ENCODE peak calls at places on chromosomes 5 and 9, in ten cellular contexts. M is testis, V is adrenal gland, O is transverse colon, S is uterus, I is IMR-90, G is endothelial cell of umbilical vein, C is body of pancreas, H is HCT116, K is ovary. Z is an unnamed sample.
A peak's percentile ranks its signal among the peaks of the same experiment; 100 is the strongest.

GRCh38 chr9:112439825-112440224 is 46.8 kb upstream of the KIAA1958 start:
- DNase-seq in M (no peak), V (no peak), O (no peak), S (no peak), I (no peak), G (no peak), C (no peak), H (no peak), K (no peak), Z (no peak)

GRCh38 chr5:137778772-137779564 is 24.8 kb upstream of the HNRNPA0 start:
- DNase-seq in M (no peak), V (no peak), O (no peak), S (no peak), I (peak; percentile 39), G (peak; percentile 59), C (no peak), H (peak; percentile 44), K (no peak), Z (no peak)

GRCh38 chr9:91714020-91714721 is 235.9 kb downstream of the ROR2 start:
- DNase-seq in M (peak; percentile 79), V (peak; percentile 71), O (peak; percentile 78), S (peak; percentile 79), I (peak; percentile 61), G (peak; percentile 17), C (peak; percentile 78), H (peak; percentile 34), K (peak; percentile 92), Z (peak; percentile 31)

GRCh38 chr5:157180374-157181264 is at the start of gene ITK:
- DNase-seq in M (no peak), V (no peak), O (peak; percentile 26), S (no peak), I (no peak), G (no peak), C (no peak), H (no peak), K (no peak), Z (no peak)

GRCh38 chr5:139745800-139746690 is 49.6 kb upstream of the PSD2 start:
- DNase-seq in M (peak; percentile 87), V (peak; percentile 92), O (peak; percentile 66), S (peak; percentile 66), I (peak; percentile 67), G (peak; percentile 67), C (peak; percentile 53), H (peak; percentile 72), K (peak; percentile 60), Z (peak; percentile 72)

GRCh38 chr5:68883441-68883840 is 210.4 kb upstream of the SLC30A5 start:
- DNase-seq in M (no peak), V (no peak), O (no peak), S (no peak), I (no peak), G (no peak), C (no peak), H (no peak), K (no peak), Z (no peak)

GRCh38 chr9:93202919-93203712 is 19.2 kb downstream of the WNK2 start:
- DNase-seq in M (no peak), V (no peak), O (no peak), S (no peak), I (no peak), G (no peak), C (no peak), H (no peak), K (no peak), Z (peak; percentile 6)

GRCh38 chr5:34748431-34748830 is 90.5 kb upstream of the TTC23L start:
- DNase-seq in M (no peak), V (no peak), O (no peak), S (no peak), I (no peak), G (no peak), C (no peak), H (no peak), K (no peak), Z (no peak)

GRCh38 chr5:78964889-78965288 is 20.2 kb downstream of the ARSB start:
- DNase-seq in M (no peak), V (no peak), O (no peak), S (no peak), I (peak; percentile 83), G (peak; percentile 79), C (no peak), H (peak; percentile 48), K (no peak), Z (no peak)

GRCh38 chr5:154487541-154487940 is 9.5 kb upstream of the HAND1 start:
- DNase-seq in M (no peak), V (no peak), O (no peak), S (no peak), I (no peak), G (no peak), C (no peak), H (no peak), K (no peak), Z (no peak)

GRCh38 chr9:108382267-108382666 is 473.5 kb downstream of the ACTL7B start:
- DNase-seq in M (no peak), V (no peak), O (no peak), S (no peak), I (no peak), G (no peak), C (peak; percentile 83), H (no peak), K (no peak), Z (no peak)

GRCh38 chr5:150499437-150499956 is 8.4 kb upstream of the NDST1 start:
- DNase-seq in M (peak; percentile 67), V (no peak), O (no peak), S (no peak), I (no peak), G (no peak), C (no peak), H (no peak), K (no peak), Z (no peak)

GRCh38 chr9:133944746-133945135 is 47.4 kb downstream of the VAV2 start:
- DNase-seq in M (no peak), V (peak; percentile 94), O (no peak), S (no peak), I (peak; percentile 62), G (peak; percentile 87), C (no peak), H (no peak), K (no peak), Z (no peak)

DNA sequence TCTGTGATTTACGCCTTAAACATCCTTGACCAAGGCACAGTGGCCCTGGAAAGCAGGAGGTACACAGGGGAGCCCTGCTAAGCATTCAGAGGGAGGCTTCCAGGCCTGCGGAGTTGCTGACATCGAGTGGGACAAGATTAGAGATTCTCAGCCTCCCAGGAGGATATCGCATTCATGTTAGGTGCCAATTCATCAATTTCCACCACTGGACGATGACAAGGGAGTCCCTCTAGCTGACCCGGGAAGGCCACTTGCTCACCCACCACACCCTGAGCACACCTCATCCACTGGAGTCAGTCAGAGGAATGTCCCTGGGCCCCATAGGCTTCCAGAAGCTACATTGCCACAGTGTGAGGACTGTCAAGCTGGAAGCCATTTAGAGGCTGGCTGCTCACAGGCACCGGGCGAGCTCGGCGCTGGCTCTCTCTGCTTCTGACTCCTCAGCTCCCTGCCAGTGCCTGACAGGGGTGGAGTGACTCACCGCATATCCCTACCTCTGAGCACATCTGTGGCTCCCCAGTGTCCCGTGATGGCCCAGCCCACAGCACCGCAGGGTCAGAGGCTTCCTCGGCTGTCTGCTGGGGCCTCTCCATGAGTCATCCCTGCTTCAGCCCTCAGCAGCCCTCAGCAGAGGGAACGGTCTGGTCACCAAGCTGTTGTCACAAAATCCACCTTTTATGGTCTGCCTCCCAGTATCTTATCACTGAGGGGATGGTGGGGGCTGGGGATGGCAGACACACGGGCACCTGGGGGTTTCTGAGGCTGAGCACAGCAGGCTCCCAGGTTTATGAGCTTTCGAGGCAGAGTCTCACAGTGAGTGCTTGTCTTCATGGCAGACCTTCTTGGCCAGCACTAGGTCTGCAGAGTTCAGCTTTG is 117.5 kb downstream of the ZNF608 start:
- DNase-seq in M (no peak), V (peak; percentile 94), O (no peak), S (no peak), I (peak; percentile 99), G (no peak), C (no peak), H (peak; percentile 89), K (no peak), Z (no peak)
- TF ChIP-seq POLR2A in M (no peak), V (peak; percentile 88), O (no peak), S (no peak), I (peak; percentile 42), G (no peak), C (no peak), H (no peak), K (no peak), Z (no peak)

DNA sequence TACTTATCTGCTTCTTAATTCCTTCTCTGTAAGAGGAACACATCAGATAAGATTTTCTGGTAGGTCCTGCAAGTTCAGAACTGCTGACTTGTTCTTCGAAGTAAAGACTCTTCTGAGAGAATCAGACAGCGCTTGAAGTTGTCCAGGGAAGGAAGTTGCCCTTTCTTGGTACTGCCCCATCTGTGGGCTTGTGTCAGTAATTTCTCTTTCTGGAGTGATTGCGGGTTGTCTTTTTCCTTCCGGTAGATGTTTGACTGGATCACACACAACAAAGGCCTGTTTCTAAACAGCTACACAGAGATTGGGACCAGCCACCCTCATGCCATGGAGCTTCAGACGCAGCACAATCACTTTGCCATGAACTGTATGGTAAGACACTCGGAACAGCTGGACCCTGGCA is 149.6 kb downstream of the TRIO start:
- DNase-seq in M (no peak), V (no peak), O (no peak), S (no peak), I (no peak), G (no peak), C (no peak), H (no peak), K (no peak), Z (no peak)
- H3K36me3 ChIP-seq in M (no peaks in the 10 kb centered on the region), V (no peaks in the 10 kb centered on the region), O (no peaks in the 10 kb centered on the region), S (no peaks in the 10 kb centered on the region), I (peaks cover 64% of the 10 kb centered on the region), G (peaks cover 19% of the 10 kb centered on the region), C (no peaks in the 10 kb centered on the region), H (peaks cover 15% of the 10 kb centered on the region), K (no peaks in the 10 kb centered on the region), Z (peaks cover 27% of the 10 kb centered on the region)

GRCh38 chr9:136852664-136853595 is 784 bp downstream of the MAMDC4 start:
- DNase-seq in M (no peak), V (peak; percentile 52), O (no peak), S (no peak), I (no peak), G (no peak), C (peak; percentile 11), H (no peak), K (peak; percentile 32), Z (peak; percentile 59)
- TF ChIP-seq POLR2A in M (no peak), V (no peak), O (no peak), S (no peak), I (no peak), G (no peak), C (no peak), H (no peak), K (no peak), Z (no peak)

DNA sequence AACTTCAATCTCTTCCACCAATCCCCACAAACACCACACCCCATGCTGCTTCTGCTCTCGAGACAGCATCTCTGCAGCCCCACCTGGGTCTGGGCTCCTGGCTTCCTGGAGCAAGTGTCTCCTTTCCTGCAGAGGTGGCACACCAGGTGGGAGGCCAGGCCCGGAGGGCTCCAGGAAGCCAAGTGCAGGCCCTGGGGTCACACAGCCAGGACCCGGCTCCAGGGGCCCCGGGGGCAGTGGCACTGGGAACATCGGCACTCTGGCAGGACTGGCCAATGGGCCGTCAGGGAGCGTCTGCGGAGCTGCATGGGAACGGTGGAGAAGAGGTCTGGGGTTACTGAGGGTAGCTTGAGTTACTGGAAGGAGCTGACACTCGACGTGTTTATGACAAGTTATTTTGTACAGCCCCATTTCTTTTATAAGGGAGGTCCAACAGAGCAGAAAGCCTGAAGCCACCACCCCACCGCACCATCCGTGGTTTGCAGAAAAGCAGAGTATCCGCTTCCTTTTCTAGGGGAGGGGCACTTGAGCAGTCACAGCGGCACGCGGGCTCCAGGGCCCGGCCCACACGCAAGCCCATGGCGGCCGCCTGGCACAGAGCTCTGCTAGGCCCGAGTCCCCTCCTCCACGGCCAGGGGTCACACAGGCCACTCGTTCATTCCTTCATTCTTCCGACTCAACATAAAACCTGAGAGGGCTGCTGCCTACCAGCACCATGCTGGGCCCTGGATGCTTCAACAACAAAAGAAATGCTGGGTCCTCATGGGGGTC is 14.6 kb upstream of the INPP5E start:
- DNase-seq in M (no peak), V (no peak), O (no peak), S (no peak), I (no peak), G (no peak), C (no peak), H (no peak), K (no peak), Z (no peak)
- H3K36me3 ChIP-seq in M (peaks cover 7% of the 10 kb centered on the region), V (no peaks in the 10 kb centered on the region), O (peaks cover 4% of the 10 kb centered on the region), S (no peaks in the 10 kb centered on the region), I (peaks cover 75% of the 10 kb centered on the region), G (peaks cover 29% of the 10 kb centered on the region), C (peaks cover 8% of the 10 kb centered on the region), H (peaks cover 56% of the 10 kb centered on the region), K (no peaks in the 10 kb centered on the region), Z (peaks cover 100% of the 10 kb centered on the region)